ENCODE peak calls at places on chromosomes 12 and 14, in ten cellular contexts. L is NB4, D is gastrocnemius medialis, J is adrenal gland, U is suprapubic skin, M is K562, S is ovary, T is A549, F is IMR-90, Z is transverse colon. E is an unnamed sample.

GRCh38 chr14:39368261-39368959 is 63.8 kb downstream of the FBXO33 start:
- DNase-seq in M (peak), J (peak), D (peak), F (peak), U (no peak), Z (peak), S (peak), L (peak), T (peak), E (no peak)

GRCh38 chr12:63093711-63094110 is 57.3 kb downstream of the AVPR1A start:
- DNase-seq in L (no peak), U (no peak), D (no peak), M (no peak), Z (no peak), S (no peak), T (no peak), F (no peak), J (no peak), E (no peak)

GRCh38 chr14:58977366-58977765 is 211.1 kb upstream of the DAAM1 start:
- DNase-seq in M (no peak), J (no peak), L (no peak), D (no peak), F (peak), Z (no peak), S (no peak), U (no peak), T (no peak), E (no peak)

GRCh38 chr14:104658325-104658712 is 31.1 kb upstream of the INF2 start:
- DNase-seq in S (no peak), M (no peak), L (no peak), D (no peak), Z (no peak), F (no peak), U (no peak), J (no peak), T (no peak), E (no peak)

GRCh38 chr14:56730468-56731145 is 79.7 kb downstream of the OTX2 start:
- DNase-seq in Z (no peak), J (no peak), D (no peak), T (no peak), U (no peak), M (no peak), F (no peak), S (no peak), L (no peak), E (no peak)

GRCh38 chr12:52043386-52044212 is 7.6 kb upstream of the NR4A1 start:
- DNase-seq in F (no peak), M (no peak), J (peak), U (no peak), Z (no peak), L (no peak), D (peak), S (peak), T (no peak), E (no peak)

GRCh38 chr14:38297681-38298080 is 41.8 kb upstream of the CLEC14A start:
- DNase-seq in T (no peak), F (peak), U (no peak), L (no peak), S (no peak), M (no peak), Z (no peak), D (no peak), J (no peak), E (no peak)

GRCh38 chr12:123398918-123399617 is 15.1 kb downstream of the KMT5A start:
- DNase-seq in D (no peak), M (no peak), T (no peak), S (no peak), Z (no peak), J (no peak), F (no peak), L (no peak), U (no peak), E (peak)

GRCh38 chr14:67166450-67166853 is 22.8 kb upstream of the GARIN2 start:
- DNase-seq in S (peak), J (peak), F (peak), M (peak), D (no peak), U (no peak), Z (peak), L (peak), T (no peak), E (no peak)

GRCh38 chr12:2754208-2754607 is 40.6 kb upstream of the FKBP4 start:
- DNase-seq in L (no peak), T (no peak), D (no peak), S (no peak), M (no peak), J (no peak), U (no peak), Z (no peak), F (no peak), E (no peak)

GRCh38 chr12:130983328-130984017 is 29.8 kb downstream of the ADGRD1 start:
- DNase-seq in M (no peak), F (no peak), D (peak), Z (no peak), J (no peak), S (no peak), L (no peak), U (no peak), T (no peak), E (no peak)

GRCh38 chr12:27841392-27841882 is 61.4 kb upstream of the MANSC4 start:
- DNase-seq in D (no peak), S (no peak), Z (no peak), U (no peak), M (no peak), L (peak), F (peak), T (no peak), J (no peak), E (no peak)

GRCh38 chr14:95601650-95602049 is 66.8 kb downstream of the GLRX5 start:
- DNase-seq in D (no peak), U (no peak), M (peak), S (no peak), F (no peak), J (no peak), L (no peak), T (no peak), Z (no peak), E (no peak)

GRCh38 chr12:57280234-57281062 is 29.5 kb upstream of the STAC3 start:
- DNase-seq in L (peak), Z (peak), D (no peak), T (peak), S (no peak), J (peak), F (peak), U (no peak), M (peak), E (no peak)

GRCh38 chr14:93309430-93309966 is 23.3 kb downstream of the BTBD7 start:
- DNase-seq in L (no peak), D (no peak), Z (no peak), T (no peak), U (no peak), S (no peak), J (no peak), F (no peak), M (no peak), E (no peak)

GRCh38 chr14:22849212-22849819 is 12.9 kb downstream of the MMP14 start:
- DNase-seq in Z (peak), J (peak), D (peak), M (no peak), L (no peak), U (peak), S (peak), F (no peak), T (no peak), E (no peak)

GRCh38 chr12:15978431-15978950 is 67.4 kb downstream of the DERA start:
- DNase-seq in D (no peak), S (no peak), U (no peak), J (no peak), F (peak), M (no peak), T (no peak), L (no peak), Z (no peak), E (no peak)

GRCh38 chr14:65195042-65195719 is 92.9 kb upstream of the MAX start:
- DNase-seq in S (no peak), D (no peak), T (no peak), U (no peak), J (no peak), M (no peak), L (no peak), F (no peak), Z (no peak), E (no peak)

GRCh38 chr12:67697443-67697842 is 48.9 kb downstream of the DYRK2 start:
- DNase-seq in U (no peak), D (no peak), F (no peak), L (no peak), T (no peak), S (no peak), Z (no peak), J (no peak), M (no peak), E (no peak)

DNA sequence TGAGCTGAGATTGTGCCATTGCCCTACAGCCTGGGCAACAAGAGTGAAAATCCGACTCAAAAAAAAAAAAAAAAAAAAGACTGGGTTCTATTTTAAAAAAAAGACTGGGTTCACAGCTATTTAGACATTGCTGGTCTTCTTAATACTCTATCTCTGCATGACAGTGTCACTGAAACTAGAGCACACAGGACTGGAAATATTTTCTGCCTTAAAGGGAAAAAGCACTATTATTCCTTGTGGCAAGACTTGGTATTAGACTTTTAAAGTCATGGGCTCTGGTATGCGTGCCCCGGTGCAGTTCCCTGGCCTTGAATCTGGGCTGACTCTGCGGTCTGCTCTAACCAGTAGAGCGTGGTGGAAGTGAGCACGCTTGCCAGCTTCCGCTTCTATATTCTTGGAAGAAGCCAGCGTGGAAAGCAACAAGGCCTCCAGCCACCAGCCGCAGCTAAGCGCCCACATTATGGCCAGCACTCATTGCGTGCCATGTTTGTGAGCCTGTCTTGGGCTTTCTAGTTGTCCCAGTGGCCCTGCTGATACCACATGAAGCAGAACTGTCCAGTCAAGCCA is 31.3 kb downstream of the PRKAB1 start:
- DNase-seq in M (no peak), J (peak), T (no peak), U (no peak), F (no peak), D (no peak), Z (no peak), L (no peak), S (no peak), E (no peak)
- TF ChIP-seq CTCF in M (no peak), J (peak), T (no peak), U (no peak), F (no peak), D (no peak), Z (no peak), L (no peak), S (no peak), E (no peak)

DNA sequence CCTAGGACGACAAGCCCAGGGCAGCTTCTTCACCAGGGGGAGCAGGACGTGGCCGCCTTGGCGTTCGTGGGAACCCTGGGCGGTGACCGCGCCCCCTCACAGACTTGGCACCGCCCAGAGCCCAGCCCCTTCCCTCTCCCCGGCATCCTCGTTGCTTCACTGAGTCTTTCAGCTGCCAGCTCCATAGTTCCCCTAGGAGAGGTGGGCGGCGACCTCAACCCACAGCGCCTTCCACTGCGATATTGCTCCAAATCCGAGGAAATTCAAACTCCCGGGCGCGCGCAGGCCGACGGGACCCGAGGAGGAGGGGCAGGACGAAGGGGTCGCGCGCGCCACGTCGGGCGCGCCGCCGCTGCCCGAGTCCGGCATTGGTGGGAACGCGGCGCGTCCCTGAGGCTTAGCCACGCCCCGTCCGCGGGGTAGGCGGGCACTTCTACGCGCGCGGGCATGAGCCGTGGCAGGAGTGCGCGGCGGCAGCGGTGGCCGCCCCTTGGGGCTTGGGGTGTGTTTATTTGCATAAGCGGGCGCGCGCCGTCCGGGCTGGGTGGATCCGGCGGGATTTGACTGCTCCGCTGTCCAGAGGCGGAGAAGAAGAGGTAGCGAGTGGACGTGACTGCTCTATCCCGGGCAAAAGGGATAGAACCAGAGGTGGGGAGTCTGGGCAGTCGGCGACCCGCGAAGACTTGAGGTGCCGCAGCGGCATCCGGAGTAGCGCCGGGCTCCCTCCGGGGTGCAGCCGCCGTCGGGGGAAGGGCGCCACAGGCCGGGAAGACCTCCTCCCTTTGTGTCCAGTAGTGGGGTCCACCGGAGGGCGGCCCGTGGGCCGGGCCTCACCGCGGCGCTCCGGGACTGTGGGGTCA is at the start of the genes APAF1 and IKBIP:
- DNase-seq in Z (peak), T (peak), L (peak), J (peak), F (peak), U (peak), S (peak), D (peak), M (peak), E (peak)
- TF ChIP-seq POLR2A in Z (peak), T (peak), L (peak), J (peak), F (peak), U (peak), S (peak), D (peak), M (peak), E (peak)

DNA sequence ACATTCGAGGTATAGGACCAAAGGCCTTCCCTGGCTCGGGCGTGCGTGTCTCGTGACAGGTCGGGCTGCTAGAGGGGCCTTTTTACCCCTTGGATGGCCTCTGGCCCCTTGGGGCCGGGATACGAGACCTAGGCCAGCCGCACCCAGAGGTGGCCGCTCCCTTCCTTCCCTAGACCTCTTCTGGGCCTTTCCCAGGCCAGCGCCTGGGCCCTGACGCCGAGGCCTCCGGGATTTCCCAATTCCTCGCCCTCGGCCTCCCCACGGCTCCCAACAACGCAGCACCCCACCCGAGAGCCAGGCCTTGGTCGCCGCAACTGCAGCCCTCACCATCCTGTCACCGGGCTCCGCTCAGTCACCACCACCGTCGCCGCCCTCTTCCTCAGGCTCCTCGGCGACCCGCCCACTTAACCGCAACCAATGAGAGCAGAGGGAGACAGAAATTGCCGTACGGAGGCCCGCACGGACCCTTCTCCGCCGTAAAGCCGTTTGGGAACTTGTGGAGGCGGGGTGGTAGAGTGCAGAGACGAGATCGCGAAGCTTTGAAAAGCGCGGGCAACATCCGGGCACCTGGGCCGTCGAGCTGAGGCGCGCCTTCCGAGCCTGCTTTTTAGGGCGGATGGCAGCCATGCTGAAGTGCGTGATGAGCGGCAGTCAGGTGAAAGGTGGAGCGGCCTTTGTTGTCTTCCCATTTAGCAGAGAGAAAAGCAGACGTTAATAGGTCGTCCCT is at the start of the genes RAD9B and VPS29:
- DNase-seq in D (peak), F (peak), U (peak), T (peak), L (peak), S (peak), Z (peak), M (peak), J (peak), E (peak)
- TF ChIP-seq CTCF in D (no peak), F (no peak), U (no peak), T (no peak), L (no peak), S (no peak), Z (no peak), M (no peak), J (no peak), E (no peak)

GRCh38 chr14:43939836-43940235 is 567.2 kb downstream of the FSCB start:
- DNase-seq in F (no peak), Z (no peak), S (no peak), D (no peak), J (no peak), M (no peak), U (no peak), T (no peak), L (no peak), E (no peak)
- TF ChIP-seq POLR2A in F (no peak), Z (no peak), S (no peak), D (no peak), J (no peak), M (no peak), U (no peak), T (no peak), L (no peak), E (no peak)

GRCh38 chr12:124556067-124556466 is 11.3 kb downstream of the NCOR2 start:
- DNase-seq in Z (no peak), U (no peak), S (no peak), T (no peak), M (no peak), L (no peak), F (no peak), D (no peak), J (no peak), E (no peak)

GRCh38 chr12:124551268-124552144 is 15.9 kb downstream of the NCOR2 start:
- DNase-seq in S (no peak), L (peak), T (no peak), J (no peak), F (peak), D (peak), M (peak), Z (peak), U (peak), E (no peak)

GRCh38 chr12:124554429-124555029 is 12.9 kb downstream of the NCOR2 start:
- DNase-seq in T (no peak), F (no peak), S (no peak), J (peak), D (no peak), Z (no peak), U (no peak), M (no peak), L (no peak), E (no peak)

GRCh38 chr12:124555168-124555928 is 12.1 kb downstream of the NCOR2 start:
- DNase-seq in D (no peak), Z (no peak), U (peak), S (no peak), J (no peak), F (no peak), M (no peak), L (no peak), T (no peak), E (no peak)

GRCh38 chr12:124553862-124554428 is 13.5 kb downstream of the NCOR2 start:
- DNase-seq in D (no peak), M (no peak), U (no peak), J (no peak), L (no peak), S (no peak), Z (no peak), F (no peak), T (no peak), E (no peak)
- TF ChIP-seq CTCF in D (no peak), M (no peak), U (no peak), J (no peak), L (no peak), S (no peak), Z (no peak), F (no peak), T (no peak), E (no peak)

GRCh38 chr14:32077081-32078029 is at the start of gene ARHGAP5:
- DNase-seq in L (peak), M (peak), S (peak), D (peak), F (peak), U (peak), Z (peak), J (no peak), T (no peak), E (no peak)

GRCh38 chr14:32074887-32075572 is 2.1 kb upstream of the ARHGAP5 start:
- DNase-seq in U (no peak), S (no peak), Z (no peak), L (no peak), D (no peak), F (peak), T (no peak), J (no peak), M (no peak), E (no peak)

GRCh38 chr14:32075636-32076277 is 1.3 kb upstream of the ARHGAP5 start:
- DNase-seq in F (peak), M (peak), D (peak), L (peak), J (peak), Z (peak), S (peak), T (peak), U (no peak), E (peak)

GRCh38 chr14:32078030-32078793 is 1.1 kb downstream of the ARHGAP5 start:
- DNase-seq in D (no peak), J (peak), M (peak), U (no peak), T (peak), L (peak), S (peak), Z (peak), F (peak), E (peak)

DNA sequence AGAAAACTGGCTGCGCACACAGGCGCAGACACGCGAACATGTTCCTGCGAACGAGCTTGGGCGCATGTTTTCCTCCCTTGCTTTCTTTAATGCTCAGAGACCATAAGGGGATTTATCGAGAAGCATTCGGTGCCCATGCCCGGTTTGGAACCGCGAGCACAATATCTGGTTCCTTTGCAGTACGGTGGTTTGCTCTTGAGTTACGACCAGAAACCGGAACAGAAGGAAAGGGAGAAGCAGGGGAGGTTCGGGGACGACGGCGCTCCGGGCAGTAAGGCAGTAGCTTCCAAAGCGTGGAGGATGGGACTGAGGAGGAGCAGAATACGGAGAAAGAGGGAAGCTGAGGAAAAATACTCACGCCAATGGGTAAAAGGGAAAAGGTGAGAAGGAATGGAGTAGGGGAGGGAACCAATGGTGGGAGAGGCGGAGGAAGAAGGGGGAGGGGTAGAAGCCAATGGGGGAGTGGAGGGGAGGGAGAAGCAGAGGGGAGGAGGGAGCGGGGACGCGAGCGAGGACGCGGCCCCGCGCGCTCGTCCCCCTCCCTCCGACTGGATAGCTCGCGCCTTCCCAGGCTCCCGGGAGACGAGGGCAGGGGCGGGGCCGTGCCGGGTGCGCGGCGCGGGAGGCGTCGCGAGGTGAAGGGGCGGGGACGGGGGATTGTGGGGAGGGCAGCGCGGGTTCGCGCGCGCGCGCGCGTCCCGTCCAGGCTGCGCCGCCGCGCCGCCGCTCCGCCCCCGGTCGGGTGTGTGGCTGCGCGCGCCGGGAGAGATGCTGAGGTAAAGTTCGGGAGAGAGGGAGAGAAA is 625 bp upstream of the ARHGAP5 start:
- DNase-seq in U (peak), S (peak), T (peak), J (peak), M (peak), F (peak), Z (peak), L (peak), D (peak), E (peak)
- TF ChIP-seq POLR2A in U (no peak), S (peak), T (peak), J (peak), M (peak), F (peak), Z (peak), L (no peak), D (peak), E (peak)

GRCh38 chr12:89185181-89185580 is 167.1 kb downstream of the DUSP6 start:
- DNase-seq in L (peak), J (no peak), F (no peak), Z (no peak), D (no peak), T (no peak), S (no peak), U (no peak), M (no peak), E (no peak)
- TF ChIP-seq CTCF in L (no peak), J (no peak), F (no peak), Z (no peak), D (no peak), T (no peak), S (no peak), U (no peak), M (no peak), E (no peak)